ENCODE peak calls at places on chromosome 22, in ten cellular contexts. N is upper lobe of right lung; Z is AG04450; I is CD4-positive, alpha-beta T cell; G is mesendoderm; A is adrenal gland; V is neural progenitor cell; E is fibroblast of lung; B is A549; L is colonic mucosa. M is an unnamed sample.
A peak's percentile ranks its signal among the peaks of the same experiment; 100 is the strongest.

GRCh38 chr22:28029201-28029948 is 110.3 kb upstream of the PITPNB start:
- DNase-seq in N (peak; percentile 35), Z (no peak), I (no peak), G (peak; percentile 51), A (peak; percentile 73), V (no peak), E (peak; percentile 65), B (no peak), L (peak; percentile 41), M (no peak)

GRCh38 chr22:18109410-18110193 is 1.0 kb upstream of the TUBA8 start:
- DNase-seq in N (no peak), Z (no peak), I (no peak), G (no peak), A (no peak), V (no peak), E (no peak), B (no peak), L (no peak), M (no peak)

GRCh38 chr22:36073476-36073875 is 44.9 kb upstream of the RBFOX2 start:
- DNase-seq in N (no peak), Z (no peak), I (no peak), G (no peak), A (no peak), V (no peak), E (peak; percentile 42), B (no peak), L (no peak), M (no peak)

GRCh38 chr22:42963231-42963595 is 51.7 kb downstream of the PACSIN2 start:
- DNase-seq in N (no peak), Z (no peak), I (no peak), G (no peak), A (no peak), V (no peak), E (no peak), B (no peak), L (no peak), M (no peak)

GRCh38 chr22:46748948-46749681 is 11.1 kb upstream of the CERK start:
- DNase-seq in N (peak; percentile 67), Z (no peak), I (peak; percentile 80), G (no peak), A (peak; percentile 48), V (no peak), E (peak; percentile 49), B (no peak), L (no peak), M (no peak)

GRCh38 chr22:42142771-42143461 is 12.3 kb upstream of the CYP2D6 start:
- DNase-seq in N (no peak), Z (no peak), I (no peak), G (no peak), A (no peak), V (no peak), E (no peak), B (no peak), L (no peak), M (no peak)

GRCh38 chr22:31876156-31877035 is 67.9 kb upstream of the YWHAH start:
- DNase-seq in N (no peak), Z (no peak), I (no peak), G (no peak), A (no peak), V (no peak), E (no peak), B (no peak), L (no peak), M (no peak)

GRCh38 chr22:26322179-26322905 is 106.7 kb upstream of the ASPHD2 start:
- DNase-seq in N (no peak), Z (peak; percentile 18), I (no peak), G (peak; percentile 98), A (no peak), V (no peak), E (no peak), B (no peak), L (no peak), M (peak; percentile 38)

DNA sequence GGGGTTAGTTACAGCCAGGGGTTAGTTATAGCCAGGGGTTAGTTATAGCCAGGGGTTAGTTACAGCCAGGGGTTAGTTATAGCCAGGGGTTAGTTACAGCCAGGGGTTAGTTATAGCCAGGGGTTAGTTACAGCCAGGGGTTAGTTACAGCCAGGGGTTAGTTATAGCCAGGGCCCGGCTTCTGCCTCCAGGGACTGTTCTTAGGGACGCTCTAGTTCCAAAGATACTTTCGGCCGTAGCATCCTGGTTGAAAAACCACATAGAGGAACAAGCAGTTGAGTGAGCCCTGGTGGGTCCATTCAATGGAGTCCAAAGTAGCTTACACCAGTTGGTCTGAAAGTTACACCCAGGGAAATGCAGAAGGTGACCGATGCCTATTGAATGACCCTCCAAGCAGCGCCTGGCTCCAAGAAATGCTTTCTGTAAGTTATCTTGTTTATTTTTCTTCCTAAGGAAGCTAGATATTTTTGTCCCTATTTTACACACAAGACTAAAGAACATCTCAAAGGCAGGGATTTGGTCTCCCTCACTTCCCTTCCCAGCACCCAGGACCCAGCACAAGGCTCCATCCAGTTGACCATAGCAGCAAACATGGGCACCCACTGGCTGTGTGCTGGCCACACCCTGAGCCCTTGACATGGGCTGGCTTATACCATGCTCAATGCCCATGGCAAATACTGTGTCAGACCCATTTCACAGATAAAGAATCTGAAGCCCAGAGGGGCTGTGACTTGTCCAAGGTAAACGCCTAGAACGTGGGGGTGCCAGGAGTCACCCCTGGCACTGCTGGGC is 49.7 kb upstream of the SHISAL1 start:
- DNase-seq in N (peak; percentile 9), Z (no peak), I (no peak), G (no peak), A (no peak), V (no peak), E (peak; percentile 29), B (no peak), L (no peak), M (no peak)
- H3K27ac ChIP-seq in N (peak overlapping the region; percentile 63), Z (peak overlapping the region; percentile 93), I (no peak overlapping the region), G (no peak overlapping the region), A (no peak overlapping the region), V (no peak overlapping the region), E (peak overlapping the region; percentile 99), B (peak overlapping the region; percentile 98), L (peak overlapping the region; percentile 18), M (no peak overlapping the region)

GRCh38 chr22:44353063-44353440 is 40.3 kb upstream of the SHISAL1 start:
- DNase-seq in N (no peak), Z (no peak), I (no peak), G (no peak), A (no peak), V (no peak), E (no peak), B (no peak), L (no peak), M (no peak)

GRCh38 chr22:44352378-44353062 is 39.8 kb upstream of the SHISAL1 start:
- DNase-seq in N (peak; percentile 52), Z (no peak), I (no peak), G (no peak), A (no peak), V (no peak), E (no peak), B (no peak), L (no peak), M (no peak)

GRCh38 chr22:44348963-44349950 is 36.5 kb upstream of the SHISAL1 start:
- DNase-seq in N (no peak), Z (no peak), I (no peak), G (no peak), A (peak; percentile 36), V (no peak), E (peak; percentile 54), B (no peak), L (no peak), M (peak; percentile 15)

GRCh38 chr22:44351685-44352377 is 39.1 kb upstream of the SHISAL1 start:
- DNase-seq in N (no peak), Z (peak; percentile 86), I (no peak), G (peak; percentile 94), A (peak; percentile 37), V (peak; percentile 48), E (peak; percentile 88), B (peak; percentile 38), L (no peak), M (peak; percentile 44)

DNA sequence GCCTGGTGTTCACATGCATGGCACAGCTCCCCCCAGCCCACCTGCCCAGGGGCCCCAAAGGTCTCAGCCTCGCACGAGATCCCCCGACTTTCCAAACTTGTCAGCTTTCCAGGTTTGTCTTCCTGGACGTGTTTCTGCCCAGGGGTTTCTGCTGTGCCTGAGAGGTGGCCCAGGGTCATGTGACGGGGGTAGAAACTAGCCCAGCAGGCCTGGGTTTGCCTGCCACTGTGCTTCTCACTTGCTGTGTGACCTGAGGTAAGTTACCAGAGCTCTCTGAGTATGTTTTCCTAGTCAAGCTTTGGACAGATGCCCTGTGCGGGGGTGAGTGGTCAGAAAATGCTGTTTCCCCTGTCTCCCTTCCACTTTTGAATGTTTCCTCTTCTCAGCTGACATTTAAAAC is 38.3 kb upstream of the SHISAL1 start:
- DNase-seq in N (no peak), Z (no peak), I (no peak), G (no peak), A (no peak), V (no peak), E (no peak), B (no peak), L (no peak), M (no peak)
- H3K27ac ChIP-seq in N (no peak overlapping the region), Z (no peak overlapping the region), I (no peak overlapping the region), G (no peak overlapping the region), A (no peak overlapping the region), V (no peak overlapping the region), E (peak overlapping the region; percentile 1), B (peak overlapping the region; percentile 76), L (no peak overlapping the region), M (no peak overlapping the region)

GRCh38 chr22:37418627-37419369 is 8.5 kb downstream of the ELFN2 start:
- DNase-seq in N (no peak), Z (no peak), I (no peak), G (no peak), A (no peak), V (peak; percentile 52), E (no peak), B (no peak), L (no peak), M (no peak)
- H3K27ac ChIP-seq in N (no peak overlapping the region), Z (no peak overlapping the region), I (no peak overlapping the region), G (no peak overlapping the region), A (no peak overlapping the region), V (no peak overlapping the region), E (no peak overlapping the region), B (no peak overlapping the region), L (no peak overlapping the region), M (no peak overlapping the region)

GRCh38 chr22:32985899-32986772 is 72.0 kb downstream of the SYN3 start:
- DNase-seq in N (no peak), Z (peak; percentile 44), I (no peak), G (peak; percentile 92), A (peak; percentile 85), V (peak; percentile 88), E (peak; percentile 82), B (peak; percentile 40), L (peak; percentile 79), M (peak; percentile 94)

GRCh38 chr22:32987081-32987631 is 71.0 kb downstream of the SYN3 start:
- DNase-seq in N (no peak), Z (no peak), I (no peak), G (peak; percentile 94), A (peak; percentile 77), V (peak; percentile 90), E (peak; percentile 7), B (no peak), L (no peak), M (peak; percentile 80)

GRCh38 chr22:32991353-32992115 is 66.6 kb downstream of the SYN3 start:
- DNase-seq in N (peak; percentile 76), Z (no peak), I (no peak), G (no peak), A (peak; percentile 63), V (no peak), E (peak; percentile 1), B (no peak), L (no peak), M (peak; percentile 83)

GRCh38 chr22:32990187-32990586 is 68.0 kb downstream of the SYN3 start:
- DNase-seq in N (no peak), Z (no peak), I (no peak), G (no peak), A (no peak), V (no peak), E (no peak), B (no peak), L (no peak), M (no peak)

GRCh38 chr22:32986773-32987050 is 71.5 kb downstream of the SYN3 start:
- DNase-seq in N (no peak), Z (no peak), I (no peak), G (no peak), A (no peak), V (no peak), E (no peak), B (no peak), L (no peak), M (no peak)
- H3K27ac ChIP-seq in N (no peak overlapping the region), Z (no peak overlapping the region), I (no peak overlapping the region), G (peak overlapping the region; percentile 24), A (no peak overlapping the region), V (peak overlapping the region; percentile 46), E (no peak overlapping the region), B (no peak overlapping the region), L (no peak overlapping the region), M (peak overlapping the region; percentile 66)

M was measured in SJCRH30.